ENCODE peak calls at places on chromosomes 16 and 17, in five cellular contexts. One of them, this sample, is unnamed.
A peak's percentile ranks its signal among the peaks of the same experiment; 100 is the strongest.

GRCh38 chr17:31838641-31839225 is 20.3 kb downstream of the COPRS start:
- DNase-seq in transverse colon: no peak
- DNase-seq in foreskin fibroblast: peak; percentile 47
- DNase-seq in Panc1: no peak
- DNase-seq in activated B cell treated with CpG ODN at 0.5 μM for 24 hours: no peak
- DNase-seq in this sample: no peak

GRCh38 chr17:20948984-20949777 is 93.6 kb downstream of the USP22 start:
- DNase-seq in transverse colon: no peak
- DNase-seq in Panc1: no peak
- DNase-seq in activated B cell treated with CpG ODN at 0.5 μM for 24 hours: no peak
- DNase-seq in foreskin fibroblast: no peak
- DNase-seq in this sample: no peak

GRCh38 chr16:2008009-2008526 is 1.6 kb downstream of the ZNF598 start:
- DNase-seq in transverse colon: peak; percentile 68
- DNase-seq in Panc1: no peak
- DNase-seq in foreskin fibroblast: peak; percentile 89
- DNase-seq in activated B cell treated with CpG ODN at 0.5 μM for 24 hours: no peak
- DNase-seq in this sample: no peak

GRCh38 chr16:55056585-55057520 is 126.2 kb downstream of the IRX5 start:
- DNase-seq in transverse colon: no peak
- DNase-seq in activated B cell treated with CpG ODN at 0.5 μM for 24 hours: no peak
- DNase-seq in foreskin fibroblast: peak; percentile 17
- DNase-seq in Panc1: no peak
- DNase-seq in this sample: peak; percentile 76

GRCh38 chr17:34386925-34387550 is 24.0 kb upstream of the CCL1 start:
- DNase-seq in activated B cell treated with CpG ODN at 0.5 μM for 24 hours: no peak
- DNase-seq in transverse colon: no peak
- DNase-seq in Panc1: no peak
- DNase-seq in foreskin fibroblast: no peak
- DNase-seq in this sample: no peak

GRCh38 chr16:57617604-57618111 is 10.8 kb upstream of the ADGRG1 start:
- DNase-seq in Panc1: no peak
- DNase-seq in transverse colon: no peak
- DNase-seq in activated B cell treated with CpG ODN at 0.5 μM for 24 hours: no peak
- DNase-seq in foreskin fibroblast: no peak
- DNase-seq in this sample: no peak

GRCh38 chr16:27520982-27521673 is 28.6 kb downstream of the GTF3C1 start:
- DNase-seq in activated B cell treated with CpG ODN at 0.5 μM for 24 hours: no peak
- DNase-seq in transverse colon: no peak
- DNase-seq in foreskin fibroblast: no peak
- DNase-seq in Panc1: no peak
- DNase-seq in this sample: no peak

GRCh38 chr17:2468270-2468669 is 43.4 kb downstream of the METTL16 start:
- DNase-seq in transverse colon: no peak
- DNase-seq in foreskin fibroblast: peak; percentile 24
- DNase-seq in activated B cell treated with CpG ODN at 0.5 μM for 24 hours: no peak
- DNase-seq in Panc1: no peak
- DNase-seq in this sample: no peak

GRCh38 chr17:70394430-70394829 is 225.1 kb downstream of the KCNJ2 start:
- DNase-seq in transverse colon: no peak
- DNase-seq in activated B cell treated with CpG ODN at 0.5 μM for 24 hours: no peak
- DNase-seq in foreskin fibroblast: peak; percentile 18
- DNase-seq in Panc1: no peak
- DNase-seq in this sample: no peak

GRCh38 chr17:82365586-82366295 is 5.8 kb upstream of the UTS2R start:
- DNase-seq in Panc1: no peak
- DNase-seq in transverse colon: no peak
- DNase-seq in foreskin fibroblast: no peak
- DNase-seq in activated B cell treated with CpG ODN at 0.5 μM for 24 hours: no peak
- DNase-seq in this sample: no peak

GRCh38 chr17:78133971-78134898 is 3.7 kb downstream of the TMC8 start:
- DNase-seq in activated B cell treated with CpG ODN at 0.5 μM for 24 hours: peak; percentile 59
- DNase-seq in Panc1: no peak
- DNase-seq in foreskin fibroblast: peak; percentile 47
- DNase-seq in transverse colon: peak; percentile 82
- DNase-seq in this sample: no peak

GRCh38 chr16:88306860-88307545 is 75.8 kb upstream of the ZNF469 start:
- DNase-seq in Panc1: no peak
- DNase-seq in activated B cell treated with CpG ODN at 0.5 μM for 24 hours: no peak
- DNase-seq in transverse colon: no peak
- DNase-seq in foreskin fibroblast: peak; percentile 96
- DNase-seq in this sample: no peak

GRCh38 chr17:32936157-32936893 is 8.4 kb downstream of the TMEM98 start:
- DNase-seq in activated B cell treated with CpG ODN at 0.5 μM for 24 hours: no peak
- DNase-seq in Panc1: no peak
- DNase-seq in transverse colon: no peak
- DNase-seq in foreskin fibroblast: no peak
- DNase-seq in this sample: no peak

GRCh38 chr16:78729687-78730086 is 630.2 kb downstream of the WWOX start:
- DNase-seq in foreskin fibroblast: no peak
- DNase-seq in activated B cell treated with CpG ODN at 0.5 μM for 24 hours: no peak
- DNase-seq in transverse colon: no peak
- DNase-seq in Panc1: no peak
- DNase-seq in this sample: no peak

GRCh38 chr16:23575834-23576233 is 18.3 kb downstream of the UBFD1 start:
- DNase-seq in Panc1: no peak
- DNase-seq in transverse colon: no peak
- DNase-seq in foreskin fibroblast: no peak
- DNase-seq in activated B cell treated with CpG ODN at 0.5 μM for 24 hours: no peak
- DNase-seq in this sample: no peak

GRCh38 chr17:55606431-55606830 is 95.2 kb upstream of the SMIM36 start:
- DNase-seq in foreskin fibroblast: no peak
- DNase-seq in Panc1: no peak
- DNase-seq in transverse colon: no peak
- DNase-seq in activated B cell treated with CpG ODN at 0.5 μM for 24 hours: no peak
- DNase-seq in this sample: no peak

GRCh38 chr17:17229416-17230098 is 7.4 kb downstream of the FLCN start:
- DNase-seq in activated B cell treated with CpG ODN at 0.5 μM for 24 hours: no peak
- DNase-seq in foreskin fibroblast: no peak
- DNase-seq in Panc1: no peak
- DNase-seq in transverse colon: no peak
- DNase-seq in this sample: no peak

GRCh38 chr16:77760800-77761199 is 27.6 kb upstream of the VAT1L start:
- DNase-seq in transverse colon: no peak
- DNase-seq in activated B cell treated with CpG ODN at 0.5 μM for 24 hours: no peak
- DNase-seq in foreskin fibroblast: no peak
- DNase-seq in Panc1: no peak
- DNase-seq in this sample: no peak

GRCh38 chr16:78058165-78058564 is 35.8 kb downstream of the CLEC3A start:
- DNase-seq in activated B cell treated with CpG ODN at 0.5 μM for 24 hours: no peak
- DNase-seq in transverse colon: no peak
- DNase-seq in Panc1: no peak
- DNase-seq in foreskin fibroblast: no peak
- DNase-seq in this sample: no peak

GRCh38 chr17:67105213-67105612 is 60.9 kb downstream of the CACNG1 start:
- DNase-seq in transverse colon: no peak
- DNase-seq in activated B cell treated with CpG ODN at 0.5 μM for 24 hours: no peak
- DNase-seq in Panc1: no peak
- DNase-seq in foreskin fibroblast: peak; percentile 55
- DNase-seq in this sample: no peak

GRCh38 chr17:32498362-32498761 is 11.6 kb downstream of the CDK5R1 start:
- DNase-seq in transverse colon: no peak
- DNase-seq in Panc1: no peak
- DNase-seq in activated B cell treated with CpG ODN at 0.5 μM for 24 hours: no peak
- DNase-seq in foreskin fibroblast: no peak
- DNase-seq in this sample: no peak

GRCh38 chr17:33463887-33464286 is 170.8 kb upstream of the ASIC2 start:
- DNase-seq in transverse colon: no peak
- DNase-seq in Panc1: no peak
- DNase-seq in activated B cell treated with CpG ODN at 0.5 μM for 24 hours: no peak
- DNase-seq in foreskin fibroblast: no peak
- DNase-seq in this sample: no peak

GRCh38 chr16:24036614-24037013 is 200.8 kb downstream of the PRKCB start:
- DNase-seq in transverse colon: peak; percentile 49
- DNase-seq in foreskin fibroblast: peak; percentile 62
- DNase-seq in Panc1: peak; percentile 43
- DNase-seq in activated B cell treated with CpG ODN at 0.5 μM for 24 hours: no peak
- DNase-seq in this sample: no peak

GRCh38 chr17:61177351-61177750 is 222.3 kb upstream of the TBX2 start:
- DNase-seq in foreskin fibroblast: no peak
- DNase-seq in activated B cell treated with CpG ODN at 0.5 μM for 24 hours: no peak
- DNase-seq in transverse colon: no peak
- DNase-seq in Panc1: no peak
- DNase-seq in this sample: no peak

GRCh38 chr17:17205368-17206148 is 575 bp downstream of the PLD6 start:
- DNase-seq in foreskin fibroblast: peak; percentile 87
- DNase-seq in Panc1: no peak
- DNase-seq in transverse colon: peak; percentile 72
- DNase-seq in activated B cell treated with CpG ODN at 0.5 μM for 24 hours: peak; percentile 42
- DNase-seq in this sample: no peak

GRCh38 chr16:10619271-10619849 is 39.0 kb upstream of the EMP2 start:
- DNase-seq in Panc1: no peak
- DNase-seq in foreskin fibroblast: peak; percentile 21
- DNase-seq in activated B cell treated with CpG ODN at 0.5 μM for 24 hours: no peak
- DNase-seq in transverse colon: peak; percentile 85
- DNase-seq in this sample: no peak

GRCh38 chr17:75011788-75012319 is 616 bp upstream of the MRPL58 start:
- DNase-seq in foreskin fibroblast: peak; percentile 88
- DNase-seq in activated B cell treated with CpG ODN at 0.5 μM for 24 hours: no peak
- DNase-seq in Panc1: no peak
- DNase-seq in transverse colon: peak; percentile 70
- DNase-seq in this sample: no peak

GRCh38 chr16:554640-555413 is 5.4 kb upstream of the PRR35 start:
- DNase-seq in transverse colon: peak; percentile 34
- DNase-seq in Panc1: no peak
- DNase-seq in foreskin fibroblast: peak; percentile 87
- DNase-seq in activated B cell treated with CpG ODN at 0.5 μM for 24 hours: no peak
- DNase-seq in this sample: no peak

GRCh38 chr17:72614871-72615626 is 477.4 kb downstream of the SLC39A11 start:
- DNase-seq in transverse colon: peak; percentile 75
- DNase-seq in Panc1: no peak
- DNase-seq in foreskin fibroblast: peak; percentile 54
- DNase-seq in activated B cell treated with CpG ODN at 0.5 μM for 24 hours: no peak
- DNase-seq in this sample: no peak

GRCh38 chr17:1244606-1245012 is 25.6 kb upstream of the BHLHA9 start:
- DNase-seq in Panc1: no peak
- DNase-seq in activated B cell treated with CpG ODN at 0.5 μM for 24 hours: no peak
- DNase-seq in transverse colon: no peak
- DNase-seq in foreskin fibroblast: no peak
- DNase-seq in this sample: no peak

GRCh38 chr17:7237761-7238417 is 1.4 kb downstream of the PHF23 start:
- DNase-seq in Panc1: no peak
- DNase-seq in foreskin fibroblast: peak; percentile 92
- DNase-seq in transverse colon: peak; percentile 91
- DNase-seq in activated B cell treated with CpG ODN at 0.5 μM for 24 hours: peak; percentile 73
- DNase-seq in this sample: no peak

GRCh38 chr17:82118815-82119380 is 20.9 kb upstream of the FASN start:
- DNase-seq in transverse colon: no peak
- DNase-seq in Panc1: no peak
- DNase-seq in activated B cell treated with CpG ODN at 0.5 μM for 24 hours: no peak
- DNase-seq in foreskin fibroblast: no peak
- DNase-seq in this sample: no peak

GRCh38 chr17:76080207-76080933 is 1.4 kb downstream of the ZACN start:
- DNase-seq in foreskin fibroblast: peak; percentile 28
- DNase-seq in transverse colon: no peak
- DNase-seq in activated B cell treated with CpG ODN at 0.5 μM for 24 hours: no peak
- DNase-seq in Panc1: no peak
- DNase-seq in this sample: no peak

GRCh38 chr16:50671644-50672260 is 9.4 kb downstream of the SNX20 start:
- DNase-seq in Panc1: no peak
- DNase-seq in activated B cell treated with CpG ODN at 0.5 μM for 24 hours: no peak
- DNase-seq in foreskin fibroblast: peak; percentile 52
- DNase-seq in transverse colon: no peak
- DNase-seq in this sample: no peak
- TF ChIP-seq CTCF in Panc1: peak; percentile 52
- TF ChIP-seq CTCF in activated B cell treated with CpG ODN at 0.5 μM for 24 hours: no peak
- TF ChIP-seq CTCF in foreskin fibroblast: peak; percentile 31
- TF ChIP-seq CTCF in transverse colon: peak; percentile 42
- TF ChIP-seq CTCF in this sample: peak; percentile 75

GRCh38 chr16:14562691-14563491 is 67.2 kb downstream of the PARN start:
- DNase-seq in activated B cell treated with CpG ODN at 0.5 μM for 24 hours: no peak
- DNase-seq in foreskin fibroblast: peak; percentile 18
- DNase-seq in Panc1: no peak
- DNase-seq in transverse colon: peak; percentile 41
- DNase-seq in this sample: no peak
- TF ChIP-seq CTCF in activated B cell treated with CpG ODN at 0.5 μM for 24 hours: no peak
- TF ChIP-seq CTCF in foreskin fibroblast: no peak
- TF ChIP-seq CTCF in Panc1: no peak
- TF ChIP-seq CTCF in transverse colon: peak; percentile 40
- TF ChIP-seq CTCF in this sample: peak; percentile 49

DNA sequence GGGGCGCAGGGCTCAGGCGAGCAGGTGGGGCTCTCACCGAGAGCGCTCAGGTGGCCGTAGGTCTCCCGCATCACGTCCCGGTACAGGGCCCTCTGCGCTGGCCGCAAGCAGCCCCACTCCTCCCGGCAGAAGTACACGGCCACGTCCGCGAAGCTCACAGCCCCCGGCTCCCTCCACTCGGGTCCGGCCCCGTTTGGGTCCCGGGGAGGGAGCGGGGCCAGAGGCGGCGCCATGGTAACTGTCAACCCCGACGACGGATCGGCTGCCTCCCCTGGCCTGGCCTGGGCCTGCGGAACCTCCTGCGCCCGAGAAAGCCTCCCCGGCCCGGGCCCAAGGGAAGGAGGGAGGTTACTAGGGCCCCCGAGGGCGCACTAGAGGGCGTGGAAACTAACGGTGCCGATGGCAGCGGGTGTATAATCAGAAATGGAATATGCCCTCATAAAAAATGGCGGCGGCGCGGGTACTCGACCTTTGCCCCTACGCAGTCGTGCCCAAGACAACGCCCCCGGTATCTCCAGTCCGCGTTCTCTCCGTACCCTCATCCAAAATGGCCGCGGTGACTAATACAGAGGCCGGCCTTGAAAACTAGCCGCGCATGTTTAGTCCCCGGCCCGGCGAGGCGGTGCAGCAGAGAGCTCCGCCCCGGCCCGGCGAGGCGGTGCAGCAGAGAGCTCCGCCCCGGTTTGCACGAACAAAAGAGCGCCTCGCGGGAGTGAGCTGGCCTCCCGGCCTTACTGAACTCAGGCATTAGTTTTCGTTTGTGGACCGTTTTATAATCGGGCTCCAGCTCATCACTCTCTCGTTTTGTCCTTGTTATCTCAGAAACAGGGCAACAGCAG is at the start of gene ZNF764:
- DNase-seq in transverse colon: peak; percentile 99
- DNase-seq in foreskin fibroblast: peak; percentile 99
- DNase-seq in activated B cell treated with CpG ODN at 0.5 μM for 24 hours: peak; percentile 91
- DNase-seq in Panc1: peak; percentile 88
- DNase-seq in this sample: peak; percentile 96
- TF ChIP-seq CTCF in transverse colon: no peak
- TF ChIP-seq CTCF in foreskin fibroblast: no peak
- TF ChIP-seq CTCF in activated B cell treated with CpG ODN at 0.5 μM for 24 hours: no peak
- TF ChIP-seq CTCF in Panc1: no peak
- TF ChIP-seq CTCF in this sample: no peak

GRCh38 chr16:67151431-67152097 is 766 bp upstream of the B3GNT9 start:
- DNase-seq in Panc1: no peak
- DNase-seq in foreskin fibroblast: no peak
- DNase-seq in activated B cell treated with CpG ODN at 0.5 μM for 24 hours: no peak
- DNase-seq in transverse colon: no peak
- DNase-seq in this sample: no peak

GRCh38 chr16:67148656-67149275 is 2.0 kb downstream of the B3GNT9 start:
- DNase-seq in transverse colon: no peak
- DNase-seq in activated B cell treated with CpG ODN at 0.5 μM for 24 hours: no peak
- DNase-seq in Panc1: no peak
- DNase-seq in foreskin fibroblast: no peak
- DNase-seq in this sample: no peak

GRCh38 chr16:67149276-67150057 is 1.3 kb downstream of the B3GNT9 start:
- DNase-seq in foreskin fibroblast: no peak
- DNase-seq in transverse colon: no peak
- DNase-seq in Panc1: no peak
- DNase-seq in activated B cell treated with CpG ODN at 0.5 μM for 24 hours: no peak
- DNase-seq in this sample: no peak

GRCh38 chr16:67150833-67151396 is at the start of gene B3GNT9:
- DNase-seq in foreskin fibroblast: peak; percentile 88
- DNase-seq in transverse colon: peak; percentile 72
- DNase-seq in Panc1: no peak
- DNase-seq in activated B cell treated with CpG ODN at 0.5 μM for 24 hours: no peak
- DNase-seq in this sample: no peak

GRCh38 chr16:67150058-67150832 is 553 bp downstream of the B3GNT9 start:
- DNase-seq in Panc1: no peak
- DNase-seq in foreskin fibroblast: peak; percentile 87
- DNase-seq in transverse colon: no peak
- DNase-seq in activated B cell treated with CpG ODN at 0.5 μM for 24 hours: no peak
- DNase-seq in this sample: no peak
- TF ChIP-seq CTCF in Panc1: peak; percentile 44
- TF ChIP-seq CTCF in foreskin fibroblast: no peak
- TF ChIP-seq CTCF in transverse colon: no peak
- TF ChIP-seq CTCF in activated B cell treated with CpG ODN at 0.5 μM for 24 hours: no peak
- TF ChIP-seq CTCF in this sample: peak; percentile 52

This sample was measured in type B pancreatic cell.